ENCODE peak calls at places on chromosomes 6 and 20, in five cellular contexts. One of them, this sample, is unnamed.

GRCh38 chr6:24497254-24497989 is 2.7 kb downstream of the ALDH5A1 start:
- DNase-seq in HCT116: no peak
- DNase-seq in K562: no peak
- DNase-seq in GM12878: no peak
- DNase-seq in SK-N-SH: no peak
- DNase-seq in this sample: no peak

GRCh38 chr6:26270903-26271639 is 93.9 kb upstream of the BTN3A2 start:
- DNase-seq in HCT116: no peak
- DNase-seq in GM12878: peak; percentile 98
- DNase-seq in SK-N-SH: peak; percentile 87
- DNase-seq in K562: no peak
- DNase-seq in this sample: no peak

GRCh38 chr6:127204278-127204677 is 62.4 kb upstream of the RNF146 start:
- DNase-seq in HCT116: no peak
- DNase-seq in GM12878: no peak
- DNase-seq in K562: no peak
- DNase-seq in SK-N-SH: no peak
- DNase-seq in this sample: no peak

GRCh38 chr20:23626040-23626620 is 11.6 kb downstream of the CST3 start:
- DNase-seq in GM12878: no peak
- DNase-seq in K562: peak; percentile 16
- DNase-seq in HCT116: no peak
- DNase-seq in SK-N-SH: no peak
- DNase-seq in this sample: peak; percentile 79

GRCh38 chr6:163802267-163802666 is 387.7 kb downstream of the QKI start:
- DNase-seq in GM12878: no peak
- DNase-seq in SK-N-SH: no peak
- DNase-seq in K562: no peak
- DNase-seq in HCT116: no peak
- DNase-seq in this sample: no peak

GRCh38 chr6:4180653-4181255 is 45.4 kb upstream of the ECI2 start:
- DNase-seq in HCT116: peak; percentile 67
- DNase-seq in SK-N-SH: peak; percentile 30
- DNase-seq in GM12878: no peak
- DNase-seq in K562: peak; percentile 82
- DNase-seq in this sample: peak; percentile 84

GRCh38 chr6:90938116-90938515 is 351.2 kb upstream of the MAP3K7 start:
- DNase-seq in K562: no peak
- DNase-seq in SK-N-SH: no peak
- DNase-seq in HCT116: no peak
- DNase-seq in GM12878: no peak
- DNase-seq in this sample: no peak

GRCh38 chr6:80333342-80333741 is 226.9 kb downstream of the BCKDHB start:
- DNase-seq in HCT116: no peak
- DNase-seq in K562: no peak
- DNase-seq in SK-N-SH: no peak
- DNase-seq in GM12878: no peak
- DNase-seq in this sample: no peak

GRCh38 chr20:25081730-25082497 is at the start of gene VSX1:
- DNase-seq in SK-N-SH: peak; percentile 54
- DNase-seq in HCT116: no peak
- DNase-seq in K562: no peak
- DNase-seq in GM12878: no peak
- DNase-seq in this sample: no peak

GRCh38 chr6:16322666-16323312 is 84.4 kb downstream of the GMPR start:
- DNase-seq in SK-N-SH: no peak
- DNase-seq in K562: peak; percentile 86
- DNase-seq in GM12878: no peak
- DNase-seq in HCT116: no peak
- DNase-seq in this sample: no peak

GRCh38 chr6:34490390-34491090 is 24.7 kb downstream of the PACSIN1 start:
- DNase-seq in GM12878: no peak
- DNase-seq in K562: no peak
- DNase-seq in SK-N-SH: no peak
- DNase-seq in HCT116: no peak
- DNase-seq in this sample: no peak

GRCh38 chr20:9977629-9978028 is 57.2 kb upstream of the ANKEF1 start:
- DNase-seq in SK-N-SH: no peak
- DNase-seq in GM12878: no peak
- DNase-seq in K562: no peak
- DNase-seq in HCT116: peak; percentile 80
- DNase-seq in this sample: no peak

GRCh38 chr6:149094156-149094555 is 223.4 kb upstream of the TAB2 start:
- DNase-seq in GM12878: no peak
- DNase-seq in K562: no peak
- DNase-seq in SK-N-SH: no peak
- DNase-seq in HCT116: no peak
- DNase-seq in this sample: no peak

GRCh38 chr6:73564578-73565345 is 43.9 kb upstream of the EEF1A1 start:
- DNase-seq in GM12878: no peak
- DNase-seq in HCT116: no peak
- DNase-seq in SK-N-SH: no peak
- DNase-seq in K562: peak; percentile 69
- DNase-seq in this sample: no peak
- TF ChIP-seq JUND in GM12878: no peak
- TF ChIP-seq JUND in HCT116: no peak
- TF ChIP-seq JUND in SK-N-SH: no peak
- TF ChIP-seq JUND in K562: no peak
- TF ChIP-seq JUND in this sample: no peak

GRCh38 chr6:110560239-110561015 is 84.0 kb upstream of the SLC22A16 start:
- DNase-seq in SK-N-SH: no peak
- DNase-seq in GM12878: no peak
- DNase-seq in HCT116: no peak
- DNase-seq in K562: no peak
- DNase-seq in this sample: no peak
- TF ChIP-seq JUND in SK-N-SH: no peak
- TF ChIP-seq JUND in GM12878: no peak
- TF ChIP-seq JUND in HCT116: no peak
- TF ChIP-seq JUND in K562: no peak
- TF ChIP-seq JUND in this sample: no peak

DNA sequence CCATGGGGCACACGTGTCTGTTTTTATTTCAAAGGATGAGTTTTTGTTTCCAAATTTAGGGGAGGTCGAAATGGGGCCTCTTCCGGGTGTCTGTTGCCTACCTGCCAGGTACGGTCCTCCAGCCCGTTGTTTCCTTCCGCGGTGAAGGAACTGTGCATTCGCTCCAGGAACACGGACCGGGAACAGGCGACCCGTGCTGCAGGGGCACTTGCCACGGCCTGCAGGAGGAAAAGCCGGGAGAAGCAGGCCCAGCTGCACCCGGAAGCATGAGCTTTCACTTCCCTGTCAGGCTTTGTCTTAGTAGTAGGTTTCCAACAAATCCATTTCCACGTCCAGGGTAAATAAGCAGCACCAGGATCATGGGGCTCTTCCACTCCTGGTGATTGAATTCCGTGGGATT is 17.0 kb upstream of the NPEPL1 start:
- DNase-seq in HCT116: no peak
- DNase-seq in K562: no peak
- DNase-seq in SK-N-SH: no peak
- DNase-seq in GM12878: no peak
- DNase-seq in this sample: no peak
- TF ChIP-seq JUND in HCT116: no peak
- TF ChIP-seq JUND in K562: no peak
- TF ChIP-seq JUND in SK-N-SH: no peak
- TF ChIP-seq JUND in GM12878: no peak
- TF ChIP-seq JUND in this sample: no peak

DNA sequence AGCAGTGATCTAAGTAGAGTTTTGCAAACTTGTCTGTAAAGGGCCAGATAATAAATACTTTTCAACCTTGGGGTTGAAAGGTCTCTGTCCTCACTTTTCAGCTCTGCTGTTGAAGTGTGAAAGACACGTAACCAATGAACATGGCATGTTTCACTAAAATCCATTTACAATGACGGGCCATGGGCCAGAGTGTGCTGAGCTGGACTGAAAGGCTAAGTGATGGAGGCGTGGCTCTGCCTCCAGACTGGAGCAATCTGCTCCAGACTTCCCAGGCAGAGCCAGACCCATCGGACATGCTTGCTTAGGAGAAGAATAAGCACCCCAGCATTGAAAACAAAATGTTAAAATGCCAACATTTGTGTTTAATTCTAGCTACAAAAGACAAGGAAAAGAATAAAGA is 41.4 kb downstream of the SCAND1 start:
- DNase-seq in K562: no peak
- DNase-seq in GM12878: no peak
- DNase-seq in SK-N-SH: no peak
- DNase-seq in HCT116: no peak
- DNase-seq in this sample: no peak
- TF ChIP-seq JUND in K562: no peak
- TF ChIP-seq JUND in GM12878: no peak
- TF ChIP-seq JUND in SK-N-SH: no peak
- TF ChIP-seq JUND in HCT116: no peak
- TF ChIP-seq JUND in this sample: no peak

DNA sequence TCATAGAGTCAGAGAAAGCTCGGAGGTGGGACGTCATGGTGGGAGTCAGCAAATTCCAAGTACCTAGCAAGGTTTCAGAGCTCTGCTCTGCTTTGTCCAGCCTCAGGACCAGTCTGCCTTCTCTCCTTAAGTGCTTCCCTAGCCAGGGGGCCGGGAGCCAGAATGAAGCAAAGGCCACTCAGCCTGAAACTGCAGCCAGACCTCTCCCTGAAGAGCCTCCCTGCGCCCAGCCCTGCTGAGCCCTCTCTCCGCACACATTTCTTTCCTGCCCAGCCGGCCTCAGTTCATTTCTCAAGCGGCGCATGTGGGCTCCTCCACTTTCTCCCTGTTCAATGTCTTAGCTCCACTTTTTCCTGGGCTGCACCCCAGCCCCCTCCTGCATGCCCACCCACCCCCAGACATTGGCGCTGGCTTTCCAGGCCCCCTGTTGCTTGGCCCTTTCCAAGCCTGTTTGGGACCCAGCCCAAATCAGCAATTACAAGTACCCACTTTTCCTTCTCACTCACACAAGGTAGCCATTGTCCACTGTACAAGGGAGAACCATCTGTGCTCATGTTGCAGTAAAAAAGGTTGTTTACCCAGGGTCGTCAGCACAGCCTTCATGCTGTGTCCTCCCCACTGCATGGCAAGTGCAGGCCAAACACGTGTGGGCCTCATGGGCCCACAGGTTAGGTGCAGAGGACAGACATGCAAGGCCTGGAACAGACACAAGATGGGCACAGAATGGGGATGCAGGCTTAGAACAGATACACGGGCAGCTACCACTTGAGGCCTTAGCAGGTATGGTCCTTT is 147.1 kb downstream of the MRPL14 start:
- DNase-seq in K562: no peak
- DNase-seq in HCT116: no peak
- DNase-seq in GM12878: no peak
- DNase-seq in SK-N-SH: no peak
- DNase-seq in this sample: no peak
- TF ChIP-seq JUND in K562: no peak
- TF ChIP-seq JUND in HCT116: no peak
- TF ChIP-seq JUND in GM12878: no peak
- TF ChIP-seq JUND in SK-N-SH: no peak
- TF ChIP-seq JUND in this sample: no peak

This sample was measured in T47D.